ENCODE peak calls at places on chromosome 19, in ten cellular contexts. A is germinal center; R is stomach; C is NCI-H748 treated with DMSO at 0.1 percent for 48 hours; B is stimulated activated naive CD8-positive, alpha-beta T cell treated with anti-CD3 and anti-CD28 coated beads, Interleukin-15, amount 100 ng/mL, for 72 hours; K is thoracic aorta; U is stimulated activated CD8-positive, alpha-beta memory T cell treated with anti-CD3 and anti-CD28 coated beads, Interleukin-7, amount 100 ng/mL, for 4 hours; T is activated T-cell treated with anti-CD3 and anti-CD28 coated beads for 1 hour; J is NCI-H2081; V is activated effector memory CD4-positive, alpha-beta T cell treated with anti-CD3 and anti-CD28 coated beads, Interleukin-2, amount 50 U/mL, for 16 hours. S is an unnamed sample.

GRCh38 chr19:18856385-18857126 is 24.8 kb downstream of the UPF1 start:
- DNase-seq in A (no peak), R (no peak), C (no peak), B (no peak), K (no peak), U (no peak), T (no peak), J (no peak), V (no peak), S (no peak)

GRCh38 chr19:35760711-35761349 is 2.9 kb downstream of the PROSER3 start:
- DNase-seq in A (no peak), R (no peak), C (no peak), B (no peak), K (no peak), U (no peak), T (no peak), J (no peak), V (no peak), S (no peak)

GRCh38 chr19:45659096-45659729 is 8.8 kb upstream of the GIPR start:
- DNase-seq in A (no peak), R (no peak), C (no peak), B (no peak), K (no peak), U (no peak), T (no peak), J (no peak), V (no peak), S (no peak)

GRCh38 chr19:5567971-5568407 is 236 bp upstream of the TINCR start:
- DNase-seq in A (no peak), R (no peak), C (no peak), B (no peak), K (no peak), U (no peak), T (no peak), J (no peak), V (no peak), S (peak)

GRCh38 chr19:47142779-47143178 is 12.1 kb downstream of the SAE1 start:
- DNase-seq in A (no peak), R (no peak), C (no peak), B (no peak), K (no peak), U (no peak), T (no peak), J (no peak), V (no peak), S (no peak)

GRCh38 chr19:17026041-17026658 is 460 bp downstream of the CPAMD8 start:
- DNase-seq in A (peak), R (no peak), C (no peak), B (no peak), K (no peak), U (no peak), T (no peak), J (no peak), V (peak), S (no peak)

GRCh38 chr19:15426485-15427349 is 7.9 kb upstream of the AKAP8L start:
- DNase-seq in A (no peak), R (no peak), C (no peak), B (no peak), K (no peak), U (no peak), T (no peak), J (no peak), V (no peak), S (no peak)

GRCh38 chr19:10751109-10751972 is 33.5 kb downstream of the DNM2 start:
- DNase-seq in A (no peak), R (peak), C (no peak), B (no peak), K (no peak), U (no peak), T (no peak), J (no peak), V (no peak), S (no peak)

GRCh38 chr19:3276341-3276799 is 51.9 kb downstream of the CELF5 start:
- DNase-seq in A (peak), R (peak), C (peak), B (peak), K (no peak), U (no peak), T (no peak), J (no peak), V (peak), S (peak)

GRCh38 chr19:35120492-35120891 is 4.9 kb downstream of the FXYD3 start:
- DNase-seq in A (no peak), R (no peak), C (peak), B (no peak), K (no peak), U (no peak), T (no peak), J (peak), V (no peak), S (peak)

GRCh38 chr19:52991484-52991883 is 22.2 kb upstream of the ERVV-1 start:
- DNase-seq in A (no peak), R (no peak), C (no peak), B (no peak), K (no peak), U (no peak), T (no peak), J (no peak), V (no peak), S (no peak)

GRCh38 chr19:37127999-37128820 is 44.3 kb downstream of the ZNF585A start:
- DNase-seq in A (no peak), R (no peak), C (no peak), B (no peak), K (no peak), U (no peak), T (no peak), J (no peak), V (no peak), S (no peak)

GRCh38 chr19:17931532-17932191 is 1.2 kb upstream of the CCDC124 start:
- DNase-seq in A (no peak), R (no peak), C (no peak), B (no peak), K (no peak), U (no peak), T (no peak), J (no peak), V (no peak), S (peak)

GRCh38 chr19:1274852-1275259 is 474 bp upstream of the FAM174C start:
- DNase-seq in A (no peak), R (no peak), C (no peak), B (no peak), K (no peak), U (no peak), T (no peak), J (peak), V (no peak), S (no peak)

GRCh38 chr19:48394331-48395169 is 1.1 kb downstream of the GRIN2D start:
- DNase-seq in A (no peak), R (no peak), C (no peak), B (no peak), K (no peak), U (no peak), T (no peak), J (no peak), V (no peak), S (no peak)

GRCh38 chr19:55179570-55180484 is at the start of gene SYT5:
- DNase-seq in A (peak), R (peak), C (peak), B (peak), K (no peak), U (no peak), T (peak), J (peak), V (peak), S (peak)

GRCh38 chr19:47446534-47447469 is 24.9 kb downstream of the SLC8A2 start:
- DNase-seq in A (no peak), R (peak), C (peak), B (no peak), K (no peak), U (no peak), T (no peak), J (peak), V (no peak), S (no peak)

GRCh38 chr19:40191836-40192646 is 815 bp downstream of the MAP3K10 start:
- DNase-seq in A (peak), R (no peak), C (no peak), B (peak), K (no peak), U (no peak), T (no peak), J (peak), V (peak), S (no peak)

S was measured in NCI-H2227 treated with DMSO at 0.1 percent for 48 hours.